ENCODE peak calls at places on chromosomes 1 and 21, in four cellular contexts. X, M, P and I are unnamed samples.

GRCh38 chr1:212605441-212605976 is 3.1 kb upstream of the ATF3 start:
- DNase-seq in X (peak; percentile 45), M (no peak), P (no peak), I (no peak)

GRCh38 chr21:36569511-36569910 is 89.6 kb upstream of the CLDN14 start:
- DNase-seq in M (no peak), X (no peak), P (no peak), I (no peak)

GRCh38 chr1:25531082-25531461 is 12.3 kb upstream of the LDLRAP1 start:
- DNase-seq in M (no peak), X (no peak), P (no peak), I (no peak)

GRCh38 chr1:199089393-199090122 is 450.7 kb downstream of the PTPRC start:
- DNase-seq in P (no peak), X (no peak), M (no peak), I (no peak)

GRCh38 chr1:7535934-7536878 is 234.9 kb upstream of the VAMP3 start:
- DNase-seq in M (no peak), X (no peak), P (peak; percentile 77), I (no peak)

GRCh38 chr1:43007377-43008105 is 48.9 kb upstream of the SLC2A1 start:
- DNase-seq in P (peak; percentile 84), M (no peak), X (no peak), I (no peak)

GRCh38 chr1:37915484-37916093 is 31.3 kb downstream of the INPP5B start:
- DNase-seq in P (no peak), M (no peak), X (no peak), I (no peak)

GRCh38 chr1:67723620-67724019 is 38.6 kb downstream of the GADD45A start:
- DNase-seq in M (no peak), X (peak; percentile 91), P (no peak), I (peak; percentile 47)

GRCh38 chr1:175034775-175035174 is 11.6 kb upstream of the MRPS14 start:
- DNase-seq in P (no peak), X (no peak), M (no peak), I (no peak)

GRCh38 chr1:208107817-208108608 is 136.2 kb downstream of the PLXNA2 start:
- DNase-seq in M (peak; percentile 61), P (no peak), X (peak; percentile 96), I (peak; percentile 98)

GRCh38 chr1:204113900-204114299 is 37.9 kb downstream of the ETNK2 start:
- DNase-seq in M (no peak), P (no peak), X (peak; percentile 52), I (no peak)

GRCh38 chr1:243851765-243852164 is 1.7 kb upstream of the AKT3 start:
- DNase-seq in P (no peak), M (no peak), X (no peak), I (no peak)

GRCh38 chr1:157844084-157844830 is 2.6 kb upstream of the CD5L start:
- DNase-seq in M (no peak), X (no peak), P (no peak), I (no peak)

GRCh38 chr1:26887125-26887524 is 3.0 kb downstream of the GPN2 start:
- DNase-seq in X (peak; percentile 80), P (peak; percentile 66), M (no peak), I (no peak)
- H3K36me3 ChIP-seq in X (peaks cover 43% of the 10 kb centered on the region), P (peaks cover 40% of the 10 kb centered on the region), M (peaks cover 6% of the 10 kb centered on the region), I (peaks cover 69% of the 10 kb centered on the region)

DNA sequence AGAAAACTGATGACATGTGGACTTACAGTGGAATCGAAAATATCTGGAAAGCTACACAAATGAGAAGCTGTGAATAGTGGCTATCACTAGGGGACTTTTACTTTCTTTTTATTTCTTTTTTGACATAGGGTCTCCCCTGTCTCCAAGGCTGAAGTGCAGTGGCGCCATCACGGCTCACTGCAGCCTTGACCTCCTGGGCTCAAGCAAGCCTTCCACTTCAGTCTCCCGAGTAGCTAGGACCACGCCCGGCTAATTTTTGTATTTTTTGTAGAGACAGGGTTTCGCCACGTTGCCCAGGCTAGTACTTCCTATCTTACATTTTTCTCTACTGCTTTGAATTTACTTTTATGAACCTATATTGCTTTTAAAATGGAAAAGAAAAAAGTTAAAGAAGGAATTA is 10.5 kb downstream of the TMEM35B start:
- DNase-seq in X (no peak), M (no peak), P (no peak), I (no peak)
- H3K36me3 ChIP-seq in X (no peaks in the 10 kb centered on the region), M (no peaks in the 10 kb centered on the region), P (no peaks in the 10 kb centered on the region), I (no peaks in the 10 kb centered on the region)

GRCh38 chr1:1756661-1757421 is 21.4 kb downstream of the NADK start:
- DNase-seq in P (no peak), M (no peak), X (no peak), I (no peak)
- H3K36me3 ChIP-seq in P (peaks cover 16% of the 10 kb centered on the region), M (peaks cover 3% of the 10 kb centered on the region), X (no peaks in the 10 kb centered on the region), I (peaks cover 37% of the 10 kb centered on the region)

GRCh38 chr1:187167555-187167954 is 338.8 kb downstream of the PLA2G4A start:
- DNase-seq in M (no peak), P (no peak), X (no peak), I (no peak)
- H3K36me3 ChIP-seq in M (no peaks in the 10 kb centered on the region), P (no peaks in the 10 kb centered on the region), X (no peaks in the 10 kb centered on the region), I (no peaks in the 10 kb centered on the region)

GRCh38 chr1:225855503-225856285 is 26.5 kb downstream of the TMEM63A start:
- DNase-seq in P (no peak), M (no peak), X (no peak), I (no peak)
- H3K36me3 ChIP-seq in P (peaks cover 59% of the 10 kb centered on the region), M (peaks cover 6% of the 10 kb centered on the region), X (peaks cover 6% of the 10 kb centered on the region), I (peaks cover 6% of the 10 kb centered on the region)

GRCh38 chr1:21099869-21100131 is 76.9 kb downstream of the EIF4G3 start:
- DNase-seq in P (no peak), M (no peak), X (no peak), I (no peak)
- H3K36me3 ChIP-seq in P (no peaks in the 10 kb centered on the region), M (no peaks in the 10 kb centered on the region), X (peaks cover 15% of the 10 kb centered on the region), I (peaks cover 26% of the 10 kb centered on the region)

GRCh38 chr21:43799301-43799840 is 10.0 kb downstream of the RRP1 start:
- DNase-seq in M (no peak), P (no peak), X (no peak), I (no peak)
- H3K36me3 ChIP-seq in M (peaks cover 7% of the 10 kb centered on the region), P (peaks cover 26% of the 10 kb centered on the region), X (peaks cover 10% of the 10 kb centered on the region), I (peaks cover 95% of the 10 kb centered on the region)

DNA sequence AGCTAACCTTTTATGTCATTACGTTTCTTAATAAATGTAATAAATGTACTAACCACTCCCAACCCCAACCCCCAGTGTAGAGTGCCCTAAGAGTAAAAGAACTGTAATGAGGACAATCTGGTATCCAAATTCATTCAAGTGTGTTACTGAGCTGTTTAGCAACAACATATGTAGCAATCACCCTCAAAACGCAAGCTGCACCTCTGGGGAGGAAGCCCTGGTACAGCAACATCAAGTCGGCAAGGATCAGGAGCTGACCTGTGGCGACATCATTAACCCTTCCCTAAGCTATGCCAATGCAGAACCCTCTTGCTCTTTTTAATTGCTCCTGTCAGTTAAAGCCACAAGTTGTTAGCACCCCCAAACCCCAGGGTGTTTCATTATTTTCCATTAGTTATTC is 47.1 kb downstream of the STX6 start:
- DNase-seq in M (no peak), X (no peak), P (no peak), I (no peak)
- H3K36me3 ChIP-seq in M (peaks cover 5% of the 10 kb centered on the region), X (peaks cover 27% of the 10 kb centered on the region), P (peaks cover 8% of the 10 kb centered on the region), I (peaks cover 44% of the 10 kb centered on the region)

GRCh38 chr1:209260146-209260545 is 323.4 kb upstream of the CAMK1G start:
- DNase-seq in M (no peak), X (no peak), P (no peak), I (no peak)
- H3K36me3 ChIP-seq in M (no peaks in the 10 kb centered on the region), X (no peaks in the 10 kb centered on the region), P (no peaks in the 10 kb centered on the region), I (no peaks in the 10 kb centered on the region)